ENCODE peak calls at places on chromosomes 7 and 10, in four cellular contexts. One of them, this sample, is unnamed.

GRCh38 chr10:133379801-133380666 is 972 bp downstream of the PAOX start:
- DNase-seq in GM12878: no peak
- DNase-seq in K562: no peak
- DNase-seq in HepG2: no peak
- DNase-seq in this sample: peak; percentile 59

GRCh38 chr7:151113344-151114150 is 27.3 kb downstream of the AGAP3 start:
- DNase-seq in GM12878: no peak
- DNase-seq in K562: peak; percentile 82
- DNase-seq in HepG2: no peak
- DNase-seq in this sample: no peak

GRCh38 chr7:148717266-148717793 is 18.6 kb downstream of the CUL1 start:
- DNase-seq in GM12878: no peak
- DNase-seq in K562: no peak
- DNase-seq in HepG2: no peak
- DNase-seq in this sample: no peak

GRCh38 chr7:159092701-159093121 is 52.0 kb downstream of the VIPR2 start:
- DNase-seq in GM12878: no peak
- DNase-seq in K562: no peak
- DNase-seq in HepG2: no peak
- DNase-seq in this sample: peak; percentile 33

GRCh38 chr10:97765201-97765600 is 6.6 kb downstream of the SFRP5 start:
- DNase-seq in GM12878: no peak
- DNase-seq in K562: no peak
- DNase-seq in HepG2: no peak
- DNase-seq in this sample: no peak

GRCh38 chr10:20877986-20878979 is 18.8 kb downstream of the NEBL start:
- DNase-seq in GM12878: no peak
- DNase-seq in K562: no peak
- DNase-seq in HepG2: no peak
- DNase-seq in this sample: no peak

GRCh38 chr7:132654150-132654549 is 77.9 kb upstream of the PLXNA4 start:
- DNase-seq in GM12878: no peak
- DNase-seq in K562: peak; percentile 48
- DNase-seq in HepG2: no peak
- DNase-seq in this sample: peak; percentile 40

GRCh38 chr10:100881552-100882250 is 31.1 kb upstream of the SLF2 start:
- DNase-seq in GM12878: no peak
- DNase-seq in K562: no peak
- DNase-seq in HepG2: no peak
- DNase-seq in this sample: no peak

GRCh38 chr7:109879429-109879828 is 1211.5 kb upstream of the LRRN3 start:
- DNase-seq in GM12878: no peak
- DNase-seq in K562: no peak
- DNase-seq in HepG2: no peak
- DNase-seq in this sample: no peak

GRCh38 chr10:35462491-35462934 is 126.2 kb downstream of the CCNY start:
- DNase-seq in GM12878: no peak
- DNase-seq in K562: no peak
- DNase-seq in HepG2: peak; percentile 56
- DNase-seq in this sample: no peak

GRCh38 chr10:128035557-128035973 is 90.7 kb downstream of the MKI67 start:
- DNase-seq in GM12878: no peak
- DNase-seq in K562: peak; percentile 57
- DNase-seq in HepG2: no peak
- DNase-seq in this sample: peak; percentile 23

GRCh38 chr7:1899201-1899600 is 229.1 kb downstream of the ELFN1 start:
- DNase-seq in GM12878: no peak
- DNase-seq in K562: no peak
- DNase-seq in HepG2: no peak
- DNase-seq in this sample: no peak

GRCh38 chr7:28103984-28104628 is 76.5 kb downstream of the JAZF1 start:
- DNase-seq in GM12878: no peak
- DNase-seq in K562: no peak
- DNase-seq in HepG2: no peak
- DNase-seq in this sample: no peak

GRCh38 chr7:104789780-104790179 is 224.2 kb upstream of the KMT2E start:
- DNase-seq in GM12878: no peak
- DNase-seq in K562: no peak
- DNase-seq in HepG2: no peak
- DNase-seq in this sample: no peak

GRCh38 chr7:47239034-47239433 is 342.9 kb downstream of the TNS3 start:
- DNase-seq in GM12878: no peak
- DNase-seq in K562: no peak
- DNase-seq in HepG2: no peak
- DNase-seq in this sample: no peak

GRCh38 chr7:35258125-35258890 is 4.4 kb upstream of the TBX20 start:
- DNase-seq in GM12878: no peak
- DNase-seq in K562: no peak
- DNase-seq in HepG2: no peak
- DNase-seq in this sample: no peak

GRCh38 chr7:109246330-109247077 is 676.8 kb downstream of the DNAJB9 start:
- DNase-seq in GM12878: no peak
- DNase-seq in K562: no peak
- DNase-seq in HepG2: no peak
- DNase-seq in this sample: no peak

GRCh38 chr10:90289037-90289436 is 568.8 kb downstream of the HTR7 start:
- DNase-seq in GM12878: peak; percentile 33
- DNase-seq in K562: no peak
- DNase-seq in HepG2: no peak
- DNase-seq in this sample: no peak

GRCh38 chr7:131383417-131383816 is 55.7 kb downstream of the MKLN1 start:
- DNase-seq in GM12878: no peak
- DNase-seq in K562: no peak
- DNase-seq in HepG2: no peak
- DNase-seq in this sample: no peak

GRCh38 chr7:134004829-134005505 is 122.2 kb upstream of the LRGUK start:
- DNase-seq in GM12878: no peak
- DNase-seq in K562: peak; percentile 29
- DNase-seq in HepG2: no peak
- DNase-seq in this sample: no peak

GRCh38 chr7:98250789-98251188 is 1.2 kb downstream of the TECPR1 start:
- DNase-seq in GM12878: no peak
- DNase-seq in K562: peak; percentile 13
- DNase-seq in HepG2: no peak
- DNase-seq in this sample: no peak
- TF ChIP-seq RFX5 in GM12878: no peak
- TF ChIP-seq RFX5 in K562: no peak
- TF ChIP-seq RFX5 in HepG2: no peak
- TF ChIP-seq RFX5 in this sample: no peak

DNA sequence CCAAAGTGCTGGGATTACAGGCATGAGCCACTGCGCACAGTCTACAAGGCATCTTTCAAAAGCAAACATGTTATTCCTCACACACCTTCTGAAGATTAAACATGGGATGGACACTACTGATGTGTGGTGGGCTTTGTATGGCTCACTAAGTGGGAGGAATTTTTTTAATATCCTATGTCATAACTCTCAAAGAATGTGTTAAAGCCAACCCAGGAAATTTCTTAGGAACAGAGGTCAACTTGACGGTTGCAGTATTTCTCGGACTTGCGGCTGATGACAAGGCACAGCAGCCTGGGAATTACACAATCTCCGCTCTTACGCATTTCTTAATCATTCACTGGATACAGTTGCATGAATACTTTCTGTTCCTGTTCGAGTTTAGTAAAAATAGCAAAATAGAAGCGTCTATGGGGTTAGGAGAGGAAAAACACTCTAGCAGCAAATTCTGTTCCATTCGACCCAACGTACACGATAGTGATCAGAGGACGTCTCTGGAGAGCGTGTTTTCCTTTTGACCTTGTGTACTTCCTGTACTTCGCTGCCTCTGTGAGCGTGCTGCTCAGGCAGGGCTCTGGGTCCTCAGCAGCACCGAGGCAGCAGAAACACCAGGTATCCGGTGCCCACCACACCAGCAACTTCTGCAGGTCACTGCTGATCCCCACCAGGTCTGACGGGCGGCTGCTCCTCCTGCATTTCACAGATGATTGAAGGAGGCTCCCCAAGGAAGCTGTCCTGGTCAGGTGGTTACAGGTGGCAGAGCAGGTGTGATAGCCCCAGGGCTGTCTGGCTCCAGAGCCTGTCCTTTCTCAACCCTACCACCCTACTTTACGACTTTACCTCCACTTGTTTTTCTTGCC is 26.4 kb upstream of the SRGN start:
- DNase-seq in GM12878: no peak
- DNase-seq in K562: peak; percentile 49
- DNase-seq in HepG2: peak; percentile 47
- DNase-seq in this sample: no peak
- TF ChIP-seq JUND in GM12878: no peak
- TF ChIP-seq JUND in K562: peak; percentile 67
- TF ChIP-seq JUND in HepG2: no peak
- TF ChIP-seq JUND in this sample: no peak

GRCh38 chr10:31770307-31770902 is 158.2 kb downstream of the ARHGAP12 start:
- DNase-seq in GM12878: no peak
- DNase-seq in K562: peak; percentile 62
- DNase-seq in HepG2: peak; percentile 10
- DNase-seq in this sample: no peak
- TF ChIP-seq CREB1 in GM12878: no peak
- TF ChIP-seq CREB1 in K562: no peak
- TF ChIP-seq CREB1 in HepG2: no peak
- TF ChIP-seq CREB1 in this sample: no peak

GRCh38 chr10:29841724-29842649 is 207.2 kb upstream of the SVIL start:
- DNase-seq in GM12878: no peak
- DNase-seq in K562: no peak
- DNase-seq in HepG2: peak; percentile 56
- DNase-seq in this sample: no peak
- TF ChIP-seq RFX5 in GM12878: no peak
- TF ChIP-seq RFX5 in K562: no peak
- TF ChIP-seq RFX5 in HepG2: no peak
- TF ChIP-seq RFX5 in this sample: no peak

DNA sequence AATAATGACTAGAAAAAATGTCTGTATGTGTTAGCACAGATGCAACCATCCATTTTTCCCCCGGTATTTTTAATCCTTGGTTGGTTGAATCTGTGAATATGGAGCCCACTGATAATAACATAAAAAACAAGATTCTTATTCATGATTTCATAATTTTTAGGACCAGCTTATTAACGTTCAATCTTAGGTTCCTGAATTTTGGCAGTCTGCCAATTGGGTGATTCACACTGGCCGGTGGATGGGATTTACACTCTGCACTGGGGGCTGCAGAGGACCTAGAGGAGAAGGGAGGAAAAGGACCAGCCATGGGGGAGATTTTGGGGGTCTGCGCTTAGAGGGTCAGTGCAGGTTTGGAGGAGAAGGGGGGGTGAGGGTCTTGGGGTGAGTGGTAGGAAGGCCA is 327.9 kb downstream of the ACTR3B start:
- DNase-seq in GM12878: no peak
- DNase-seq in K562: peak; percentile 25
- DNase-seq in HepG2: no peak
- DNase-seq in this sample: no peak
- TF ChIP-seq JUND in GM12878: no peak
- TF ChIP-seq JUND in K562: no peak
- TF ChIP-seq JUND in HepG2: no peak
- TF ChIP-seq JUND in this sample: no peak

GRCh38 chr7:117251687-117252086 is 71.2 kb downstream of the WNT2 start:
- DNase-seq in GM12878: peak; percentile 35
- DNase-seq in K562: no peak
- DNase-seq in HepG2: no peak
- DNase-seq in this sample: no peak
- TF ChIP-seq CREB1 in GM12878: peak; percentile 63
- TF ChIP-seq CREB1 in K562: no peak
- TF ChIP-seq CREB1 in HepG2: no peak
- TF ChIP-seq CREB1 in this sample: no peak